ENCODE peak calls at places on chromosomes 1 and 21, in six cellular contexts. I is adrenal gland, Q is body of pancreas, U is HCT116, O is thyroid gland, X is tibial nerve. Z is an unnamed sample.

GRCh38 chr1:41343790-41344679 is 17.2 kb upstream of the FOXO6 start:
- DNase-seq in I (peak; percentile 28), Q (no peak), U (no peak), O (no peak), X (no peak), Z (no peak)

GRCh38 chr1:211830330-211831142 is at the start of gene LPGAT1:
- DNase-seq in I (peak; percentile 81), Q (peak; percentile 83), U (peak; percentile 27), O (peak; percentile 81), X (peak; percentile 44), Z (peak; percentile 5)

GRCh38 chr1:28499553-28499952 is 6.3 kb upstream of the RCC1 start:
- DNase-seq in I (no peak), Q (no peak), U (no peak), O (no peak), X (no peak), Z (no peak)

GRCh38 chr21:14876464-14876863 is 188.3 kb downstream of the NRIP1 start:
- DNase-seq in I (no peak), Q (no peak), U (no peak), O (peak; percentile 2), X (no peak), Z (no peak)

GRCh38 chr1:78527706-78528105 is 36.9 kb downstream of the PTGFR start:
- DNase-seq in I (no peak), Q (no peak), U (no peak), O (no peak), X (no peak), Z (no peak)

GRCh38 chr1:18901147-18901951 is 1.0 kb downstream of the ALDH4A1 start:
- DNase-seq in I (no peak), Q (no peak), U (no peak), O (no peak), X (no peak), Z (no peak)

GRCh38 chr1:211332839-211333238 is 6.2 kb downstream of the TRAF5 start:
- DNase-seq in I (no peak), Q (no peak), U (no peak), O (no peak), X (no peak), Z (no peak)

GRCh38 chr1:85398391-85399064 is 66.4 kb downstream of the DDAH1 start:
- DNase-seq in I (no peak), Q (no peak), U (no peak), O (no peak), X (no peak), Z (no peak)

GRCh38 chr1:45037456-45037855 is 25.4 kb downstream of the UROD start:
- DNase-seq in I (peak; percentile 70), Q (no peak), U (no peak), O (no peak), X (no peak), Z (no peak)

GRCh38 chr1:117638141-117638540 is 32.3 kb downstream of the TENT5C start:
- DNase-seq in I (peak; percentile 21), Q (no peak), U (no peak), O (no peak), X (no peak), Z (no peak)

GRCh38 chr21:42265229-42265812 is 46.4 kb downstream of the ABCG1 start:
- DNase-seq in I (no peak), Q (no peak), U (no peak), O (no peak), X (no peak), Z (no peak)

GRCh38 chr1:2227341-2228156 is 570 bp upstream of the SKI start:
- DNase-seq in I (peak; percentile 97), Q (peak; percentile 98), U (peak; percentile 91), O (peak; percentile 96), X (peak; percentile 93), Z (peak; percentile 52)
- TF ChIP-seq POLR2A in I (peak; percentile 70), Q (peak; percentile 84), U (peak; percentile 42), O (peak; percentile 92), X (peak; percentile 95), Z (no peak)

GRCh38 chr1:221611930-221612777 is 129.7 kb downstream of the DUSP10 start:
- DNase-seq in I (peak; percentile 90), Q (peak; percentile 26), U (peak; percentile 15), O (peak; percentile 27), X (peak; percentile 24), Z (no peak)
- H3K36me3 ChIP-seq in I (no peaks in the 10 kb centered on the region), Q (no peaks in the 10 kb centered on the region), U (no peaks in the 10 kb centered on the region), O (no peaks in the 10 kb centered on the region), X (no peaks in the 10 kb centered on the region), Z (no peaks in the 10 kb centered on the region)

DNA sequence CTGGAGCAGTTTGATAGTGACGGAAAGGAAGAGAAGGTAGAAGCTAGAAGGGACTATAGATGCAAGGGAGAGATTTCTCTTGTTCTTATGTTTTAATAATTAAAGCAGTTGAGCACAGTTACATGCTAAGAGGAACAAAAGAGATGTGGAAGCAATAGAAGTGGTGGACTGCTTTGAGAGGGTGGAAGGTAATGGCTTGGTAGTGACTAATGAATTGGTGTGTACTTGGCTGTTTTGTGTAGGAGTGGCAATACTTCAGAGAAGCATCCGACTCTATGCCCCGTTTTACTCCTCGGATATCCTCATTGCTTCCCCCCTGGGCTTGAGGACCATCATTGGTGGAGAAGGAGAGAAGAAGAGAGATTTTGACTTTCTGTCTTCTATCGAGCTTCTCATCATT is 12.8 kb downstream of the UTP25 start:
- DNase-seq in I (no peak), Q (no peak), U (no peak), O (no peak), X (no peak), Z (no peak)
- H3K4me1 ChIP-seq in I (peaks cover 14% of the 10 kb centered on the region), Q (no peaks in the 10 kb centered on the region), U (peaks cover 5% of the 10 kb centered on the region), O (peaks cover 7% of the 10 kb centered on the region), X (peaks cover 5% of the 10 kb centered on the region), Z (peaks cover 8% of the 10 kb centered on the region)

DNA sequence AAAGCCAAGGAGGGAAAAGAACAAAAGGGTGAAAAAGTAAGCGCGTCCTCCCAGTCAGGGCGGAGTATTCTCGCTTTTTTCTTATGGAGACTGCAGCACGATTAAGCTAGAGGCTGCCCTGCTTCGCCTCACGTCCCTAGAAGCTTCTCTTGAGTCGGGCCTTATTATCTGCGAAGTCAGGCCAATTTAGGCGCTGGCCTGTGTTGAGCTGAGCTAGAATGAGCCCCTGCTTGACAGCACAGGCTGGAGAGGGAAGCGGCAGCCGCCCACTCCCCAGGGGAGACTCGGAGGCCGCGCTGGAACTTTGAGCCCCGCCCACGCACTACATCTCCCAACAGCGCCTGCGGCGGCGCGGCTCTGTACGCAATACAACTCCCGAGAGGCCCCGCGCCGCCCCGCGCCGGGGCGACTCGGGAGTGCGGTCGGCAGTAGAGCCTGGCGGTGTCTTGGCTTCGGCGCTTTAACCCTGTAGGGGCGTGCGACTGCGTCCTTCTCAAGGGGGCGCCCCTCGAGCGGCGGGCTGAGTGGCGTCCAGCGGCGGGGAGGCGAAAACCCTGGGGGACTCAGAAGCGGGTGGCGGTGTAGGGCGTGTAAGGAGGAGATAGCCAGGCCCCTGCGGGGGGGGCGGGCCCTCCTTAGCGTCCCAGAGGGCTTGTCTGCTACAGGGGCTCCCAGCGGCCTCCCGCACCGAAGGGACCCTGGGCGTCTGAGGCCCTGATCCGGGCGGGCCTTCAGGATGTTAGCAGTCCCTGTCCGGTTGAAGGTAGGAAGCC is 888 bp downstream of the ZNF436 start:
- DNase-seq in I (peak; percentile 94), Q (peak; percentile 91), U (peak; percentile 80), O (peak; percentile 93), X (peak; percentile 89), Z (peak; percentile 58)
- TF ChIP-seq POLR2A in I (peak; percentile 83), Q (peak; percentile 72), U (peak; percentile 83), O (peak; percentile 98), X (peak; percentile 95), Z (peak; percentile 86)

GRCh38 chr1:53262000-53262399 is 23.7 kb upstream of the MAGOH start:
- DNase-seq in I (no peak), Q (no peak), U (no peak), O (no peak), X (no peak), Z (no peak)
- H3K36me3 ChIP-seq in I (no peaks in the 10 kb centered on the region), Q (no peaks in the 10 kb centered on the region), U (peaks cover 37% of the 10 kb centered on the region), O (peaks cover 60% of the 10 kb centered on the region), X (no peaks in the 10 kb centered on the region), Z (peaks cover 93% of the 10 kb centered on the region)

DNA sequence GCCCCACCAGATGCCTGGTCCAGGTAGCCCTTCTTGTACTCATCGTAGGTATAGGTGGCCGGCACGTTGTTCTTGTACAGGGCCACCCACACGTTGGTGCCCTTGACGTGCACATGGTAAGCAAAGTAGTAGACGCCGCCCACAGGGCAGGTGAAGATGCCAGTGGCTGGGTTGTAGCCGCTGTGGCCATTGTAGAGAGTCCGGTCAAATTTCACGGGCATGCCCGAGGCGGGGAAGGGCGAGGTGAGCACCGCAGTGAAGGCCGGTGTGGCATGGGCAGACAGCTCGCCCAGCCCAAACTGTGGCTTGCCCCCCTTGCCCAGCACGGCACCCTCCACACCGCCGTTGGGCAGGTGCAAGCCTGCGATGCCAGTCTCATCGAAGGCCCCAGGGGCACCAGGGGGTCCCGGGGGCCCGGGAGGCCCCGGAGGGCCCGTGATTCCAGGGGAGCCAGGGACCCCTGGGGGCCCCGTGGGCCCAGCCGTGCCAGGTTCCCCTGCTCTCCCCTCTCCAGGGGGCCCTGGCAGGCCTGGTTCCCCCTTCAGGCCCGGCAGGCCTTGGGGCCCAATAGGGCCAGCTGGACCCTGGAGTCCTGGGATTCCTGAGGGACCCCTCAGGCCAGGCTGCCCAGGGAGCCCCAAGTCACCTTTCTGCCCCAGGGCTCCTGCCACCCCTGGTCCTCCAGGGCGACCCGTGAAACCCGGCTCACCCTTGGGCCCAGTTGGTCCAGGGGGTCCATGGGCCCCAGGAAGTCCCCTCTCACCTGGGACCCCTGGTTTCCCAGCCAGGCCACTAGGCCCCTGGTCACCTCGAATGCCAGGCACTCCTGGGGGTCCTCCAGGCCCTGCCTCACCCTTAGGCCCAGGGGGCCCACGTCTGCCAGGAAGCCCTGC is 9.2 kb downstream of the ADPRS start:
- DNase-seq in I (peak; percentile 58), Q (no peak), U (no peak), O (no peak), X (no peak), Z (no peak)
- H3K4me1 ChIP-seq in I (peaks cover 17% of the 10 kb centered on the region), Q (peaks cover 6% of the 10 kb centered on the region), U (no peaks in the 10 kb centered on the region), O (peaks cover 27% of the 10 kb centered on the region), X (peaks cover 63% of the 10 kb centered on the region), Z (peaks cover 6% of the 10 kb centered on the region)

GRCh38 chr1:1874901-1875300 is 16.0 kb downstream of the GNB1 start:
- DNase-seq in I (no peak), Q (no peak), U (no peak), O (no peak), X (no peak), Z (no peak)
- TF ChIP-seq POLR2A in I (no peak), Q (no peak), U (no peak), O (no peak), X (no peak), Z (no peak)

Z was measured in esophagus squamous epithelium.